ENCODE peak calls at places on chromosome 11, in nine cellular contexts. L, N, H, Y, G, V, W, Q and C are unnamed samples.

GRCh38 chr11:115711021-115711420 is 206.8 kb upstream of the CADM1 start:
- DNase-seq in L (no peak), N (no peak), H (peak), Y (no peak), G (no peak), V (peak), W (no peak), Q (no peak), C (no peak)

GRCh38 chr11:119972281-119972680 is 165.6 kb downstream of the TRIM29 start:
- DNase-seq in L (no peak), N (no peak), H (no peak), Y (peak), G (no peak), V (no peak), W (no peak), Q (no peak), C (no peak)

GRCh38 chr11:64876835-64877341 is 1.5 kb downstream of the EHD1 start:
- DNase-seq in L (no peak), N (no peak), H (no peak), Y (peak), G (no peak), V (no peak), W (no peak), Q (no peak), C (no peak)

GRCh38 chr11:69694781-69695180 is 9.0 kb downstream of the FGF19 start:
- DNase-seq in L (no peak), N (no peak), H (no peak), Y (no peak), G (no peak), V (peak), W (no peak), Q (no peak), C (no peak)

GRCh38 chr11:66543263-66544107 is 2.4 kb downstream of the ZDHHC24 start:
- DNase-seq in L (no peak), N (peak), H (peak), Y (peak), G (no peak), V (no peak), W (no peak), Q (peak), C (peak)

GRCh38 chr11:110219011-110219785 is 77.2 kb downstream of the RDX start:
- DNase-seq in L (no peak), N (no peak), H (no peak), Y (no peak), G (no peak), V (no peak), W (no peak), Q (no peak), C (no peak)

GRCh38 chr11:107576497-107577086 is 11.1 kb upstream of the ALKBH8 start:
- DNase-seq in L (peak), N (peak), H (peak), Y (peak), G (no peak), V (no peak), W (peak), Q (peak), C (no peak)

GRCh38 chr11:129695543-129696308 is 119.9 kb upstream of the TMEM45B start:
- DNase-seq in L (peak), N (no peak), H (peak), Y (no peak), G (peak), V (no peak), W (peak), Q (peak), C (peak)

GRCh38 chr11:44729718-44730117 is 3.0 kb downstream of the TSPAN18 start:
- DNase-seq in L (no peak), N (no peak), H (no peak), Y (no peak), G (no peak), V (no peak), W (no peak), Q (no peak), C (no peak)

GRCh38 chr11:17600316-17601205 is 53.5 kb downstream of the OTOG start:
- DNase-seq in L (no peak), N (no peak), H (peak), Y (peak), G (no peak), V (peak), W (no peak), Q (no peak), C (no peak)

GRCh38 chr11:122791836-122792235 is 46.5 kb upstream of the CRTAM start:
- DNase-seq in L (no peak), N (no peak), H (no peak), Y (no peak), G (peak), V (no peak), W (peak), Q (no peak), C (no peak)

GRCh38 chr11:112949781-112950575 is 11.2 kb upstream of the NCAM1 start:
- DNase-seq in L (no peak), N (no peak), H (no peak), Y (no peak), G (no peak), V (peak), W (no peak), Q (no peak), C (peak)

GRCh38 chr11:65043881-65044501 is 3.0 kb downstream of the SAC3D1 start:
- DNase-seq in L (peak), N (peak), H (no peak), Y (no peak), G (no peak), V (peak), W (no peak), Q (no peak), C (peak)

GRCh38 chr11:70117567-70118194 is 39.6 kb downstream of the ANO1 start:
- DNase-seq in L (no peak), N (no peak), H (no peak), Y (no peak), G (no peak), V (no peak), W (no peak), Q (no peak), C (no peak)

GRCh38 chr11:88695701-88696414 is 358.3 kb upstream of the CTSC start:
- DNase-seq in L (no peak), N (no peak), H (no peak), Y (no peak), G (no peak), V (no peak), W (no peak), Q (no peak), C (no peak)

GRCh38 chr11:68377389-68377795 is 65.0 kb downstream of the LRP5 start:
- DNase-seq in L (no peak), N (no peak), H (no peak), Y (no peak), G (no peak), V (no peak), W (no peak), Q (no peak), C (no peak)

GRCh38 chr11:77111277-77111676 is 8.6 kb downstream of the OMP start:
- DNase-seq in L (no peak), N (no peak), H (no peak), Y (no peak), G (no peak), V (no peak), W (no peak), Q (no peak), C (no peak)

GRCh38 chr11:64694821-64695365 is 28.1 kb downstream of the NRXN2 start:
- DNase-seq in L (no peak), N (no peak), H (peak), Y (no peak), G (no peak), V (no peak), W (peak), Q (no peak), C (no peak)

GRCh38 chr11:80414766-80415165 is 973.9 kb upstream of the TENM4 start:
- DNase-seq in L (no peak), N (no peak), H (no peak), Y (no peak), G (no peak), V (no peak), W (no peak), Q (no peak), C (no peak)

GRCh38 chr11:17822021-17822781 is 87.6 kb downstream of the KCNC1 start:
- DNase-seq in L (no peak), N (peak), H (peak), Y (peak), G (no peak), V (no peak), W (no peak), Q (no peak), C (peak)

GRCh38 chr11:43920598-43921419 is 21.6 kb upstream of the C11orf96 start:
- DNase-seq in L (peak), N (peak), H (no peak), Y (peak), G (peak), V (peak), W (no peak), Q (no peak), C (peak)

GRCh38 chr11:57458410-57459111 is 1.8 kb upstream of the RTN4RL2 start:
- DNase-seq in L (peak), N (peak), H (peak), Y (peak), G (no peak), V (no peak), W (no peak), Q (peak), C (peak)

GRCh38 chr11:128208329-128209220 is 378.8 kb downstream of the ETS1 start:
- DNase-seq in L (no peak), N (peak), H (no peak), Y (peak), G (no peak), V (no peak), W (peak), Q (no peak), C (no peak)

GRCh38 chr11:7965386-7965785 is at the start of gene NLRP10:
- DNase-seq in L (no peak), N (no peak), H (no peak), Y (no peak), G (no peak), V (no peak), W (no peak), Q (no peak), C (no peak)

GRCh38 chr11:119982517-119983239 is 155.2 kb downstream of the TRIM29 start:
- DNase-seq in L (no peak), N (no peak), H (no peak), Y (no peak), G (no peak), V (no peak), W (no peak), Q (no peak), C (no peak)

GRCh38 chr11:104898685-104899013 is 389 bp upstream of the CASP12 start:
- DNase-seq in L (no peak), N (no peak), H (no peak), Y (no peak), G (no peak), V (no peak), W (no peak), Q (no peak), C (no peak)

GRCh38 chr11:79100093-79100704 is 340.6 kb downstream of the TENM4 start:
- DNase-seq in L (peak), N (peak), H (peak), Y (no peak), G (peak), V (no peak), W (no peak), Q (no peak), C (no peak)

GRCh38 chr11:134358165-134358852 is 26.5 kb downstream of the GLB1L2 start:
- DNase-seq in L (no peak), N (no peak), H (peak), Y (no peak), G (no peak), V (peak), W (no peak), Q (no peak), C (no peak)

GRCh38 chr11:62665630-62666258 is 632 bp downstream of the CSKMT start:
- DNase-seq in L (peak), N (peak), H (peak), Y (peak), G (no peak), V (peak), W (no peak), Q (peak), C (no peak)

GRCh38 chr11:92253945-92254344 is 29.3 kb downstream of the FAT3 start:
- DNase-seq in L (no peak), N (no peak), H (no peak), Y (no peak), G (no peak), V (no peak), W (no peak), Q (no peak), C (no peak)

GRCh38 chr11:36492724-36493304 is 17.3 kb downstream of the TRAF6 start:
- DNase-seq in L (peak), N (no peak), H (peak), Y (no peak), G (peak), V (no peak), W (no peak), Q (peak), C (no peak)

GRCh38 chr11:65186701-65187100 is 5.0 kb downstream of the CAPN1 start:
- DNase-seq in L (no peak), N (no peak), H (no peak), Y (no peak), G (no peak), V (no peak), W (no peak), Q (no peak), C (no peak)

GRCh38 chr11:95991545-95991944 is 67.6 kb upstream of the MTMR2 start:
- DNase-seq in L (no peak), N (no peak), H (no peak), Y (no peak), G (no peak), V (no peak), W (no peak), Q (no peak), C (no peak)

GRCh38 chr11:113666584-113666983 is 39.5 kb downstream of the TMPRSS5 start:
- DNase-seq in L (no peak), N (no peak), H (no peak), Y (no peak), G (no peak), V (no peak), W (no peak), Q (no peak), C (no peak)

GRCh38 chr11:2701230-2701629 is 1.4 kb upstream of the KCNQ1OT1 start:
- DNase-seq in L (no peak), N (peak), H (no peak), Y (no peak), G (no peak), V (peak), W (no peak), Q (no peak), C (peak)
- H3K27ac ChIP-seq in L (peak), N (no peak), H (peak), Y (peak), G (peak), V (peak), W (peak), Q (peak), C (peak)

DNA sequence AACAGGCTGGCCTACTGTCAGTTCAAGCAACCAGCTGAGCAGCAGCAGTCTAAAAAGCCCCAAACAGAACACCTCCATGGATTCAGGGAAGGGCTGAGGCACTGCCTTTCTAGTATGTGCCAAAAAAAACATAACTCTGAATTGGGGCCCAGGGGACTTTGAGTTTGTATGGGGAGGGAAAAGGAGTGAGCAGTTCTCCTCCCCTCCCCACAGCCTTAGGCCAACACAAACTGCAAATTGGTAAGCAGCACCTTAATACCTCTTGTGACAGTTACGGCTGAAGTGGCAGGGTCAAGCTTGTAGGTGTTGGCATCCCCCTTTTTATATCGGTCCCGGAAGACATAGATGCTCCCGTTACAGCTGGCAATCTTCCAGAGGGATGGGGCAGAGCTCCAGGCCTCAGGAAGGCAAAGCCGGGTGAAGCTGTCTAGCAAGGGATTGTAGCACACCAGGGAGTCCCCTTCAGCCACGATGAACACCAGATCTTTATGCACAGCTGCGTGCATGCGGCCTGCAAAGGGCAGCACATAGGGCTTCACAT is 6.0 kb downstream of the KBTBD4 start:
- DNase-seq in L (peak), N (peak), H (no peak), Y (no peak), G (no peak), V (no peak), W (no peak), Q (no peak), C (no peak)
- H3K27ac ChIP-seq in L (no peak), N (no peak), H (no peak), Y (no peak), G (no peak), V (no peak), W (peak), Q (no peak), C (peak)

DNA sequence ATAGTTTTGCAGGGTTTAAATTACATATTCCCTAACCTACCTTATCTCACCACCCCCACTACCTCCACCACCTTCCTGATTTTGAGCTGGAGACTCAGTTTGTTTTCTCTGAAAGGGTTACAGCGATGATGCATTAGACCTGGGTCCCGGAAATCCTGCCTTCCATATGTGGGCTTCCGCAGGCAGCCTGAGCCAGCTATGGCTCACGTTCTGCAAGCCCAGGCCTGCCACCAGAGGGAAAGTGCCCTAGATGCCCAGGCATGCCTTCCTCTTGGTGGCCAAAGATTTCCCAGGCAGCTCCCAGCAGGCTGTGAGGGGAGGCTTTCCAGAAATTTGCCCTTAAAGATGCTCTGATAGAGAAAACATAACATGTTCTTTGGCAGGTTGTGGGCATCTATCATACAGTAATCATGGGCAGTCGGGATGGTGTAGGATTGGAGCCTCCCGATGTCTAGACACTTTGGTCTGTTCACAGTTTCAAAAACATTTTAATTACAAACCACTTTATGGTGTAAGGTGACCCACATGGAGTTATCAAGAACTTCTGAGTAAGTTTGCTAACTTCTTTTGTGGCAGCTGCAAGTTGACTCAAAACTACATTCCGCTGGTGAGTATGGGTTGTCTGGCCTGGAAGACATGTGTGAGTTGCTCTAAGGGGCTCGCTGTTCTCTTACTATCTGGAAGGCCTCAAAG is 79.3 kb downstream of the MICAL2 start:
- DNase-seq in L (no peak), N (peak), H (no peak), Y (peak), G (no peak), V (no peak), W (no peak), Q (peak), C (no peak)
- H3K27ac ChIP-seq in L (no peak), N (peak), H (no peak), Y (peak), G (peak), V (no peak), W (no peak), Q (no peak), C (no peak)

GRCh38 chr11:86941871-86942208 is 13.4 kb downstream of the FZD4 start:
- DNase-seq in L (no peak), N (no peak), H (no peak), Y (no peak), G (no peak), V (no peak), W (no peak), Q (no peak), C (no peak)
- H3K27ac ChIP-seq in L (no peak), N (peak), H (no peak), Y (peak), G (no peak), V (peak), W (no peak), Q (no peak), C (peak)

GRCh38 chr11:47327949-47328348 is 24.6 kb downstream of the MYBPC3 start:
- DNase-seq in L (no peak), N (no peak), H (no peak), Y (no peak), G (no peak), V (no peak), W (no peak), Q (no peak), C (no peak)

GRCh38 chr11:47331454-47332302 is 20.8 kb downstream of the MYBPC3 start:
- DNase-seq in L (no peak), N (no peak), H (no peak), Y (no peak), G (no peak), V (no peak), W (no peak), Q (no peak), C (no peak)

GRCh38 chr11:47330002-47330911 is 22.2 kb downstream of the MYBPC3 start:
- DNase-seq in L (no peak), N (no peak), H (peak), Y (no peak), G (no peak), V (no peak), W (no peak), Q (no peak), C (no peak)

GRCh38 chr11:47328449-47329390 is 23.8 kb downstream of the MYBPC3 start:
- DNase-seq in L (no peak), N (no peak), H (no peak), Y (no peak), G (no peak), V (no peak), W (peak), Q (no peak), C (no peak)

DNA sequence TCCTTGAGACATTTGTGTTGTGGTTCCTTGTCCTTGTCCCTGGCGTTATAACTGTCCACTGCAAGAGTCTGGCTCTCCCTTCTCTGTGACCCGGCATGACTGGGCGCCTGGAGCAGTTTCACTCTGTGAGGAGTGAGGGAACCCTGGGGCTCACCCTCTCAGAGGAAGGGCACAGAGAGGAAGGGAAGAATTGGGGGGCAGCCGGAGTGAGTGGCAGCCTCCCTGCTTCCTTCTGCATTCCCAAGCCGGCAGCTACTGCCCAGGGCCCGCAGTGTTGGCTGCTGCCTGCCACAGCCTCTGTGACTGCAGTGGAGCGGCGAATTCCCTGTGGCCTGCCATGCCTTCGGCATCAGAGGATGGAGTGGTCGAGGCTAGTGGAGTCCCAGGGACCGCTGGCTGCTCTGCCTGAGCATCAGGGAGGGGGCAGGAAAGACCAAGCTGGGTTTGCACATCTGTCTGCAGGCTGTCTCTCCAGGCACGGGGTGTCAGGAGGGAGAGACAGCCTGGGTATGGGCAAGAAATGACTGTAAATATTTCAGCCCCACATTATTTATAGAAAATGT is 23.0 kb downstream of the MYBPC3 start:
- DNase-seq in L (no peak), N (no peak), H (no peak), Y (no peak), G (no peak), V (no peak), W (no peak), Q (no peak), C (no peak)
- H3K27ac ChIP-seq in L (no peak), N (no peak), H (no peak), Y (no peak), G (no peak), V (no peak), W (no peak), Q (no peak), C (peak)